ENCODE peak calls at places on chromosomes 6 and 20, in six cellular contexts. I is HepG2, N is HCT116, V is K562, W is H1, Z is GM12878. P is an unnamed sample.

GRCh38 chr6:31710490-31711219 is 4.0 kb downstream of the LY6G6F start:
- DNase-seq in I (no peak), N (no peak), V (no peak), W (no peak), Z (no peak), P (no peak)

GRCh38 chr6:128763599-128764300 is 119.2 kb upstream of the LAMA2 start:
- DNase-seq in I (no peak), N (no peak), V (no peak), W (no peak), Z (no peak), P (no peak)

GRCh38 chr6:128509709-128510108 is 10.7 kb downstream of the PTPRK start:
- DNase-seq in I (no peak), N (no peak), V (no peak), W (no peak), Z (no peak), P (no peak)

GRCh38 chr20:5170341-5170740 is 43.5 kb downstream of the CDS2 start:
- DNase-seq in I (no peak), N (no peak), V (no peak), W (no peak), Z (no peak), P (no peak)

GRCh38 chr6:126188271-126188909 is 151.5 kb upstream of the CENPW start:
- DNase-seq in I (peak), N (no peak), V (no peak), W (no peak), Z (no peak), P (no peak)

GRCh38 chr20:24164360-24164759 is 175.8 kb upstream of the GGTLC1 start:
- DNase-seq in I (peak), N (no peak), V (peak), W (no peak), Z (no peak), P (peak)

GRCh38 chr6:25511386-25511785 is 140.6 kb upstream of the SCGN start:
- DNase-seq in I (no peak), N (no peak), V (no peak), W (no peak), Z (no peak), P (no peak)

GRCh38 chr20:3082306-3082951 is 2.1 kb downstream of the AVP start:
- DNase-seq in I (no peak), N (no peak), V (no peak), W (no peak), Z (no peak), P (no peak)

GRCh38 chr6:95091823-95092436 is 485.4 kb upstream of the MANEA start:
- DNase-seq in I (peak), N (peak), V (peak), W (no peak), Z (no peak), P (peak)

GRCh38 chr6:52244400-52244799 is at the start of gene IL17F:
- DNase-seq in I (no peak), N (no peak), V (no peak), W (no peak), Z (no peak), P (no peak)

GRCh38 chr6:157552171-157552747 is 171.3 kb downstream of the ZDHHC14 start:
- DNase-seq in I (no peak), N (no peak), V (no peak), W (peak), Z (no peak), P (peak)

GRCh38 chr20:37327748-37328147 is 18.2 kb upstream of the SRC start:
- DNase-seq in I (no peak), N (no peak), V (no peak), W (no peak), Z (no peak), P (no peak)

GRCh38 chr6:13479206-13479797 is 8.1 kb downstream of the GFOD1 start:
- DNase-seq in I (no peak), N (no peak), V (no peak), W (no peak), Z (no peak), P (no peak)

GRCh38 chr20:15310361-15310760 is 972.9 kb upstream of the FLRT3 start:
- DNase-seq in I (no peak), N (no peak), V (no peak), W (no peak), Z (no peak), P (no peak)

GRCh38 chr6:714100-714499 is 21.2 kb upstream of the EXOC2 start:
- DNase-seq in I (no peak), N (no peak), V (no peak), W (no peak), Z (no peak), P (no peak)

GRCh38 chr20:64146301-64146935 is 17.8 kb upstream of the MYT1 start:
- DNase-seq in I (no peak), N (no peak), V (no peak), W (no peak), Z (no peak), P (no peak)

GRCh38 chr6:108464506-108465084 is 96.1 kb upstream of the FOXO3 start:
- DNase-seq in I (peak), N (no peak), V (no peak), W (no peak), Z (no peak), P (no peak)

GRCh38 chr6:12293234-12293930 is 3.2 kb downstream of the EDN1 start:
- DNase-seq in I (no peak), N (no peak), V (no peak), W (no peak), Z (no peak), P (no peak)

GRCh38 chr6:69027861-69028260 is 392.8 kb downstream of the ADGRB3 start:
- DNase-seq in I (no peak), N (no peak), V (no peak), W (no peak), Z (no peak), P (no peak)

GRCh38 chr20:33676121-33676520 is 1.9 kb upstream of the NECAB3 start:
- DNase-seq in I (no peak), N (no peak), V (no peak), W (no peak), Z (no peak), P (no peak)

GRCh38 chr6:135850882-135851281 is 619 bp upstream of the PDE7B start:
- DNase-seq in I (no peak), N (no peak), V (no peak), W (no peak), Z (no peak), P (no peak)

GRCh38 chr6:36241728-36242127 is 28.1 kb upstream of the PNPLA1 start:
- DNase-seq in I (no peak), N (no peak), V (peak), W (no peak), Z (peak), P (no peak)

GRCh38 chr6:125154184-125155135 is 887 bp downstream of the TPD52L1 start:
- DNase-seq in I (peak), N (peak), V (peak), W (no peak), Z (no peak), P (peak)

GRCh38 chr20:38870733-38871559 is 55.3 kb upstream of the FAM83D start:
- DNase-seq in I (no peak), N (peak), V (no peak), W (no peak), Z (no peak), P (no peak)

GRCh38 chr20:48614593-48615274 is 213.1 kb downstream of the PREX1 start:
- DNase-seq in I (no peak), N (no peak), V (no peak), W (no peak), Z (no peak), P (no peak)

GRCh38 chr6:22904413-22904812 is 335.0 kb downstream of the HDGFL1 start:
- DNase-seq in I (no peak), N (no peak), V (no peak), W (no peak), Z (no peak), P (no peak)

GRCh38 chr6:31776961-31777666 is at the start of gene VWA7:
- DNase-seq in I (peak), N (peak), V (peak), W (no peak), Z (peak), P (no peak)

DNA sequence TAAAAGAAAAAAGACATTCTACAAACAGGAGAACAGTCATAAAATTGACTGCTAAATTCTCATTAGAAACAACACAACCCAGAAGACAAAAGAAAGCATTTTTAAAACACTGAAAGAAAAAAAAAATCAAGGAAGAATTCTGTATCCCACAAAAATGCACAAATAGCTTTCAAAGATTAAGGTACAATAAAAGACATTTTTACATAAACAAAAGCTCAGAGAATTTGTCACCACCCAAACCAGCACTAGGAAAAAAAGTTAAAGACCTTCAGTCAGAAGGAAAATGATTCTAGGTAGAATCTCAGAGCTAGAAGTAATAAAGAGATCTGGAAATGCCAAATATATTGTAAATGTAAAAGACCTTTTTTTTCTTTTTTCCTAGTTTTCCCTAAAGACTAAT is 252.4 kb downstream of the CLIC5 start:
- DNase-seq in I (no peak), N (no peak), V (no peak), W (no peak), Z (no peak), P (no peak)
- H3K4me3 ChIP-seq in I (no peak), N (no peak), V (no peak), W (no peak), Z (no peak), P (no peak)

GRCh38 chr6:134323698-134324097 is 5.8 kb upstream of the SGK1 start:
- DNase-seq in I (no peak), N (no peak), V (no peak), W (no peak), Z (no peak), P (no peak)
- TF ChIP-seq ZNF274 in I (no peak), N (no peak), V (no peak), W (no peak), Z (no peak), P (no peak)

GRCh38 chr6:139376604-139377218 is 2.3 kb upstream of the CITED2 start:
- DNase-seq in I (peak), N (no peak), V (peak), W (no peak), Z (no peak), P (no peak)
- H3K4me3 ChIP-seq in I (peak), N (peak), V (peak), W (no peak), Z (no peak), P (no peak)

GRCh38 chr6:15336905-15337583 is 91.2 kb downstream of the JARID2 start:
- DNase-seq in I (no peak), N (no peak), V (no peak), W (no peak), Z (no peak), P (no peak)
- TF ChIP-seq ZNF274 in I (no peak), N (no peak), V (no peak), W (no peak), Z (no peak), P (no peak)

GRCh38 chr20:46341374-46342044 is 33.2 kb upstream of the CDH22 start:
- DNase-seq in I (no peak), N (no peak), V (no peak), W (no peak), Z (no peak), P (no peak)

GRCh38 chr20:46342451-46343357 is 34.4 kb upstream of the CDH22 start:
- DNase-seq in I (no peak), N (no peak), V (no peak), W (no peak), Z (no peak), P (no peak)

GRCh38 chr20:46344488-46345162 is 36.3 kb upstream of the CDH22 start:
- DNase-seq in I (no peak), N (no peak), V (no peak), W (no peak), Z (no peak), P (no peak)

GRCh38 chr20:46343358-46344357 is 35.4 kb upstream of the CDH22 start:
- DNase-seq in I (no peak), N (no peak), V (no peak), W (no peak), Z (no peak), P (no peak)

GRCh38 chr20:46342045-46342378 is 33.7 kb upstream of the CDH22 start:
- DNase-seq in I (no peak), N (no peak), V (no peak), W (no peak), Z (no peak), P (no peak)
- H3K4me3 ChIP-seq in I (no peak), N (no peak), V (no peak), W (no peak), Z (no peak), P (no peak)

GRCh38 chr20:45193331-45193730 is 13.5 kb upstream of the SEMG1 start:
- DNase-seq in I (no peak), N (no peak), V (no peak), W (no peak), Z (no peak), P (no peak)
- TF ChIP-seq ZNF274 in I (no peak), N (no peak), V (no peak), W (no peak), Z (no peak), P (no peak)

GRCh38 chr6:105619971-105620741 is 217.3 kb upstream of the PREP start:
- DNase-seq in I (no peak), N (no peak), V (no peak), W (no peak), Z (no peak), P (no peak)
- H3K4me3 ChIP-seq in I (no peak), N (no peak), V (no peak), W (no peak), Z (no peak), P (no peak)

GRCh38 chr6:158908596-158908995 is 89.4 kb upstream of the EZR start:
- DNase-seq in I (no peak), N (no peak), V (no peak), W (no peak), Z (no peak), P (no peak)

GRCh38 chr6:158911746-158912158 is 88.2 kb downstream of the RSPH3 start:
- DNase-seq in I (no peak), N (no peak), V (no peak), W (no peak), Z (peak), P (no peak)

GRCh38 chr6:158910484-158911075 is 89.4 kb downstream of the RSPH3 start:
- DNase-seq in I (no peak), N (no peak), V (no peak), W (peak), Z (peak), P (peak)

GRCh38 chr6:158907931-158908330 is 88.8 kb upstream of the EZR start:
- DNase-seq in I (no peak), N (no peak), V (no peak), W (no peak), Z (no peak), P (no peak)

GRCh38 chr6:158909938-158910337 is 90.1 kb downstream of the RSPH3 start:
- DNase-seq in I (no peak), N (no peak), V (no peak), W (no peak), Z (no peak), P (peak)
- TF ChIP-seq ZNF274 in I (no peak), N (no peak), V (no peak), W (no peak), Z (no peak), P (no peak)

GRCh38 chr6:7324520-7324919 is 11.5 kb upstream of the SSR1 start:
- DNase-seq in I (no peak), N (no peak), V (no peak), W (no peak), Z (no peak), P (no peak)
- H3K4me3 ChIP-seq in I (no peak), N (no peak), V (no peak), W (no peak), Z (no peak), P (no peak)

DNA sequence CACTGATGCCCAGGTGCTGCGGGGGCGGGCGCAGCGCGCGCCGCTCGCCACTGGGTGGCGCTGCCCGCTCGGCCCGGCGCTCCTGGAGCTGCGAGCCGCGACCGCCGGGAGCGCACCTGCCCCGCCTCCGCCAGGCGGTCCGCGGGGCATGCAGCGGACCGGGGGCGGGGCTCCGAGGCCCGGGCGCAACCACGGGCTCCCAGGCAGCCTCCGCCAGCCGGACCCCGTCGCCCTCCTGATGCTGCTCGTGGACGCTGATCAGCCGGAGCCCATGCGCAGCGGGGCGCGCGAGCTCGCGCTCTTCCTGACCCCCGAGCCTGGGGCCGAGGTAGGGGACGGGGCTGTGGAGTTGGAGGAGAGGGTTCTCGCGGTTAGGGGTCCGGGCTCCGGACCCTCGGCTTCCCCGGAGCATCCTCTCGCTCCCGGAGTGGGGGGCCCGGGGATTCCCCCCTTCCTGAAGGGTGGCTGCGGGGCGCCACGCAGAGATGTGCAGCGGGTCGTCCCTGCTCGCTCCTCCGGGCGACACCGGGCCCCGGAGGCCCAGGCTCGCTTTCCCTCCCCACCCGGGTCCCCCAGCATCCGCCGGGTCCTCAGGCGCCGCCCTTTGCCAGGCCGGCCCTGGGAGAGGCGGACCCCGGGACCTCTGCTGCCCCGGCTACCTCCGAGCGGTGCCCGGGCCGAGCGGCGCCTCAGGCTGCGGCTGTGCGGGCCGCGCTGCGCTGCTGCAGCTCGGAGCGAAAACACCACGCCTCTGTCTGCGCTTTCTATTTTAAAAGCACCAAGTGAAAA is at the start of gene BCAS4:
- DNase-seq in I (peak), N (peak), V (peak), W (peak), Z (no peak), P (peak)
- TF ChIP-seq ZNF274 in I (peak), N (no peak), V (no peak), W (no peak), Z (no peak), P (no peak)

P was measured in NT2/D1.